ENCODE peak calls at places on chromosomes 11 and 22, in nine cellular contexts. Z is cardiac muscle cell, D is NCI-H2081, S is endothelial cell, T is WTC11, U is BJ, B is DMS79, I is RWPE2, K is HS-5. L is an unnamed sample.
A peak's percentile ranks its signal among the peaks of the same experiment; 100 is the strongest.

GRCh38 chr11:62542750-62543567 is 3.6 kb downstream of the AHNAK start:
- DNase-seq in D (peak; percentile 40), Z (peak; percentile 82), I (peak; percentile 73), S (peak; percentile 86), U (no peak), K (peak; percentile 56), B (no peak), T (peak; percentile 90), L (no peak)

GRCh38 chr11:76702378-76703128 is 32.0 kb upstream of the LRRC32 start:
- DNase-seq in B (no peak), K (no peak), D (no peak), U (no peak), T (no peak), S (no peak), Z (no peak), I (no peak), L (no peak)

GRCh38 chr11:124644426-124645280 is 22.0 kb downstream of the TBRG1 start:
- DNase-seq in T (peak; percentile 49), K (peak; percentile 68), D (peak; percentile 71), B (peak; percentile 57), S (peak; percentile 56), U (no peak), Z (peak; percentile 89), I (no peak), L (no peak)

GRCh38 chr11:109853156-109853776 is 239.9 kb upstream of the ZC3H12C start:
- DNase-seq in U (peak; percentile 25), K (peak; percentile 46), S (peak; percentile 35), D (peak; percentile 62), T (no peak), Z (peak; percentile 90), I (no peak), B (peak; percentile 7), L (no peak)

GRCh38 chr11:44274404-44274803 is 35.5 kb downstream of the ALX4 start:
- DNase-seq in T (no peak), K (no peak), S (no peak), B (no peak), I (no peak), U (no peak), Z (no peak), D (no peak), L (no peak)

GRCh38 chr22:20295262-20296064 is 24.4 kb downstream of the DGCR6L start:
- DNase-seq in T (no peak), D (no peak), B (no peak), Z (no peak), I (no peak), S (no peak), K (no peak), U (no peak), L (no peak)

GRCh38 chr22:17300926-17301325 is 68.3 kb upstream of the CECR2 start:
- DNase-seq in T (no peak), I (no peak), S (no peak), U (no peak), D (no peak), Z (no peak), B (no peak), K (no peak), L (no peak)

GRCh38 chr11:27933992-27934829 is 173.7 kb downstream of the KIF18A start:
- DNase-seq in D (no peak), I (peak; percentile 85), Z (peak; percentile 62), U (peak; percentile 99), S (no peak), T (peak; percentile 34), B (peak; percentile 5), K (peak; percentile 99), L (no peak)

GRCh38 chr11:61512435-61512834 is 3.9 kb downstream of the LRRC10B start:
- DNase-seq in K (no peak), D (peak; percentile 67), B (peak; percentile 22), U (no peak), T (no peak), Z (no peak), I (no peak), S (no peak), L (no peak)

GRCh38 chr11:126891556-126892217 is 108.9 kb downstream of the KIRREL3 start:
- DNase-seq in K (no peak), Z (peak; percentile 15), U (no peak), B (no peak), I (no peak), D (no peak), S (no peak), T (no peak), L (no peak)

GRCh38 chr11:74321487-74322188 is 10.2 kb upstream of the P4HA3 start:
- DNase-seq in B (no peak), Z (peak; percentile 64), S (peak; percentile 38), T (peak; percentile 39), I (no peak), U (peak; percentile 32), D (peak; percentile 86), K (no peak), L (no peak)